ENCODE peak calls at places on chromosome 10, in five cellular contexts. One of them, this sample, is unnamed.

GRCh38 chr10:7986851-7987250 is 67.6 kb upstream of the GATA3 start:
- DNase-seq in cardiac fibroblast: peak; percentile 42
- DNase-seq in CD4-positive, alpha-beta T cell: no peak
- DNase-seq in RWPE1: no peak
- DNase-seq in astrocyte of the spinal cord: peak; percentile 13
- DNase-seq in this sample: no peak

GRCh38 chr10:119652361-119652760 is 1.2 kb downstream of the BAG3 start:
- DNase-seq in astrocyte of the spinal cord: peak; percentile 74
- DNase-seq in RWPE1: peak; percentile 65
- DNase-seq in CD4-positive, alpha-beta T cell: no peak
- DNase-seq in cardiac fibroblast: peak; percentile 79
- DNase-seq in this sample: peak; percentile 35

GRCh38 chr10:120460776-120461175 is 3.7 kb downstream of the PLPP4 start:
- DNase-seq in cardiac fibroblast: peak; percentile 77
- DNase-seq in RWPE1: peak; percentile 23
- DNase-seq in astrocyte of the spinal cord: peak; percentile 98
- DNase-seq in CD4-positive, alpha-beta T cell: no peak
- DNase-seq in this sample: peak; percentile 96

GRCh38 chr10:30510184-30510931 is 76.4 kb downstream of the MAP3K8 start:
- DNase-seq in cardiac fibroblast: peak; percentile 77
- DNase-seq in RWPE1: peak; percentile 62
- DNase-seq in CD4-positive, alpha-beta T cell: no peak
- DNase-seq in astrocyte of the spinal cord: peak; percentile 67
- DNase-seq in this sample: no peak

GRCh38 chr10:28263136-28263857 is 39.6 kb downstream of the MPP7 start:
- DNase-seq in CD4-positive, alpha-beta T cell: no peak
- DNase-seq in astrocyte of the spinal cord: no peak
- DNase-seq in RWPE1: no peak
- DNase-seq in cardiac fibroblast: no peak
- DNase-seq in this sample: no peak

GRCh38 chr10:122115874-122116273 is 126.9 kb downstream of the TACC2 start:
- DNase-seq in CD4-positive, alpha-beta T cell: no peak
- DNase-seq in astrocyte of the spinal cord: no peak
- DNase-seq in cardiac fibroblast: no peak
- DNase-seq in RWPE1: no peak
- DNase-seq in this sample: no peak

GRCh38 chr10:124268976-124269375 is 149.7 kb downstream of the OAT start:
- DNase-seq in cardiac fibroblast: no peak
- DNase-seq in RWPE1: no peak
- DNase-seq in CD4-positive, alpha-beta T cell: no peak
- DNase-seq in astrocyte of the spinal cord: no peak
- DNase-seq in this sample: no peak

GRCh38 chr10:22252286-22252800 is 34.5 kb upstream of the EBLN1 start:
- DNase-seq in astrocyte of the spinal cord: peak; percentile 64
- DNase-seq in cardiac fibroblast: peak; percentile 52
- DNase-seq in RWPE1: no peak
- DNase-seq in CD4-positive, alpha-beta T cell: peak; percentile 41
- DNase-seq in this sample: no peak

GRCh38 chr10:31419394-31420063 is 100.5 kb downstream of the ZEB1 start:
- DNase-seq in astrocyte of the spinal cord: peak; percentile 75
- DNase-seq in CD4-positive, alpha-beta T cell: no peak
- DNase-seq in cardiac fibroblast: peak; percentile 64
- DNase-seq in RWPE1: no peak
- DNase-seq in this sample: no peak

GRCh38 chr10:125061557-125062243 is 98.7 kb downstream of the CTBP2 start:
- DNase-seq in cardiac fibroblast: peak; percentile 31
- DNase-seq in astrocyte of the spinal cord: no peak
- DNase-seq in CD4-positive, alpha-beta T cell: no peak
- DNase-seq in RWPE1: no peak
- DNase-seq in this sample: no peak

GRCh38 chr10:33270971-33271370 is 63.5 kb downstream of the NRP1 start:
- DNase-seq in astrocyte of the spinal cord: no peak
- DNase-seq in cardiac fibroblast: no peak
- DNase-seq in CD4-positive, alpha-beta T cell: no peak
- DNase-seq in RWPE1: no peak
- DNase-seq in this sample: no peak

GRCh38 chr10:70331160-70331485 is 47.3 kb upstream of the NPFFR1 start:
- DNase-seq in CD4-positive, alpha-beta T cell: no peak
- DNase-seq in cardiac fibroblast: no peak
- DNase-seq in RWPE1: no peak
- DNase-seq in astrocyte of the spinal cord: no peak
- DNase-seq in this sample: no peak

GRCh38 chr10:70333268-70333667 is 49.2 kb downstream of the LRRC20 start:
- DNase-seq in cardiac fibroblast: no peak
- DNase-seq in CD4-positive, alpha-beta T cell: no peak
- DNase-seq in astrocyte of the spinal cord: no peak
- DNase-seq in RWPE1: no peak
- DNase-seq in this sample: no peak

GRCh38 chr10:70328987-70329386 is 45.2 kb upstream of the NPFFR1 start:
- DNase-seq in cardiac fibroblast: peak; percentile 36
- DNase-seq in astrocyte of the spinal cord: peak; percentile 30
- DNase-seq in CD4-positive, alpha-beta T cell: no peak
- DNase-seq in RWPE1: no peak
- DNase-seq in this sample: no peak

GRCh38 chr10:70330671-70331070 is 46.9 kb upstream of the NPFFR1 start:
- DNase-seq in astrocyte of the spinal cord: no peak
- DNase-seq in cardiac fibroblast: no peak
- DNase-seq in CD4-positive, alpha-beta T cell: no peak
- DNase-seq in RWPE1: no peak
- DNase-seq in this sample: no peak

DNA sequence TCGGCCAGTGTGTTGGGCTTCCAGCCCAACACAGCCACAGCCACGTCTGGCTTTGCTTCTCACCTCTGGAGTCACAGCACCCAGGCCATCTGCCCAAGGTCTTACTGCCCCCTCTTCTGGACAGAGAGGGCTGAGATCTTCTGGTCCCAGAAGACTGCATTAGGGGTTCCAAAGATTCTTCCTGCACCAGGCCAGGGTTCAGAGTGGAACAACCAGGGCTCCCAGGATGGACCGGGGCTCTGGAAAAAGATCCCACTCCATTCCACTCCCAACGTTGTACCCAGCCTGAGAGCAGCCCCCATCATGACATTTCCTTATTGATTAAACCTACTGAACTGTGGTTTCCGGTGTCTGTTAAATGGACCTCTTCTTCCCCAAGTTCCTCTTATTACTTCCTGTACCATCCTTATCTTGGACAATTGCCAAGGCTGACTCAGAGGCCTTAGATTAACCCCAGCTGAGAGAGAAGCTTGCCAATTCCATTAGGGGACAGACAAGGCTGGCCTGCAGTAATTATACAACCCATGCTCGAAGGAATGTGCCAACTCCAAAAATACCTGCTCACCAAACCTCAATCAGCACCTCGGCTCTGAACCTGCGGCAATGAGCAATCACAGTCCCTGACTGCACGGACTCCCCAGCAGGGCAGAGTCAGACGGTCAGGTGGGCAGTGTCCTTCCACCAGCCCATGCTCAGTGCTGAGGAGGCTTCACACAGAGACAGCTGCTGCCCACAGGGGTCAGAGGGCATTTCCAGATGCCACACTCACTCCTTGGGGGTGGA is 47.9 kb upstream of the NPFFR1 start:
- DNase-seq in cardiac fibroblast: peak; percentile 95
- DNase-seq in astrocyte of the spinal cord: peak; percentile 92
- DNase-seq in CD4-positive, alpha-beta T cell: peak; percentile 7
- DNase-seq in RWPE1: peak; percentile 99
- DNase-seq in this sample: peak; percentile 73
- TF ChIP-seq CTCF in cardiac fibroblast: peak; percentile 45
- TF ChIP-seq CTCF in astrocyte of the spinal cord: peak; percentile 40
- TF ChIP-seq CTCF in CD4-positive, alpha-beta T cell: no peak
- TF ChIP-seq CTCF in RWPE1: no peak
- TF ChIP-seq CTCF in this sample: peak; percentile 47

DNA sequence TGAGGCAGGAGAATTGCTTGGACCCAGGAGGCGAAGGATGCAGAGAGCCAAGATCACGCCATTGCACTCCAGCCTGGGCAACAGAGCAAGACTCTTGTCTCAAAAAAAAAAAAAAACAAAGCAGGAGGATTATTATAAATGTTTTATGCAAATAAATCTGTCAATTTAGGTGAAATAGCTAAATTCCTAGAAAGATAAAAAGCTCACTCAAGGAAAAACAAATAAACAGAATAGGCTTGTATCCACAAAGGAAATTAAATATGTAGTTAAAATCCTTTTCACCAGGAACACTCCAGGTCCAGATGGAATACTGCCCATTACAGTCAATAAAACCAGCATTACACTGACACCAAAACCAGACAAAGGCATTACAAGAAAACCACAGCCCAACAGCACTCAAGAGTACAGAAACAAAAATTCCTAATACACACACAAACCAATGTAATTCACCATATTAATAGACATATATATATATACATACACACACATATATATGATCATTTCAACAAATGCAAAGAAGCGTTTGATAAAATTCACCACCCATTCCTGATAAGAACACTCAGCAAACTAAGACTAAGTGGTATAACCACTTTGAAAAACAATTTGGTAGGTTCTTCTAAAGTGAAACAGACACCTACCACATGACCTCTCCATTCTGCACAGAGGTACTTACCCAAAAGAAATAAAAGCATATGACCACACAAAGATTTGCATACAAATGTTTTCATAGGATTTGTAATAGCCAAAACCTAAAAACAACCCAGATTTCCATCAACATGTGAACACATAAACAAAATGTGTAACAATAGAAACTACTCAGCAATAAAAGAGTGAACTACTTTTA is 38.8 kb downstream of the ABI1 start:
- DNase-seq in cardiac fibroblast: no peak
- DNase-seq in CD4-positive, alpha-beta T cell: no peak
- DNase-seq in astrocyte of the spinal cord: peak; percentile 56
- DNase-seq in RWPE1: no peak
- DNase-seq in this sample: no peak
- TF ChIP-seq CTCF in cardiac fibroblast: no peak
- TF ChIP-seq CTCF in CD4-positive, alpha-beta T cell: no peak
- TF ChIP-seq CTCF in astrocyte of the spinal cord: no peak
- TF ChIP-seq CTCF in RWPE1: no peak
- TF ChIP-seq CTCF in this sample: no peak

GRCh38 chr10:59234194-59234593 is 57.8 kb downstream of the PHYHIPL start:
- DNase-seq in RWPE1: no peak
- DNase-seq in cardiac fibroblast: peak; percentile 40
- DNase-seq in astrocyte of the spinal cord: peak; percentile 43
- DNase-seq in CD4-positive, alpha-beta T cell: no peak
- DNase-seq in this sample: no peak

GRCh38 chr10:59236064-59236697 is 59.7 kb downstream of the PHYHIPL start:
- DNase-seq in RWPE1: no peak
- DNase-seq in cardiac fibroblast: no peak
- DNase-seq in astrocyte of the spinal cord: no peak
- DNase-seq in CD4-positive, alpha-beta T cell: no peak
- DNase-seq in this sample: no peak

GRCh38 chr10:59229451-59229850 is 53.0 kb downstream of the PHYHIPL start:
- DNase-seq in RWPE1: no peak
- DNase-seq in astrocyte of the spinal cord: no peak
- DNase-seq in CD4-positive, alpha-beta T cell: no peak
- DNase-seq in cardiac fibroblast: peak; percentile 13
- DNase-seq in this sample: no peak

GRCh38 chr10:59237775-59238174 is 61.3 kb downstream of the PHYHIPL start:
- DNase-seq in CD4-positive, alpha-beta T cell: no peak
- DNase-seq in cardiac fibroblast: no peak
- DNase-seq in RWPE1: no peak
- DNase-seq in astrocyte of the spinal cord: no peak
- DNase-seq in this sample: no peak

GRCh38 chr10:59234814-59235429 is 58.5 kb downstream of the PHYHIPL start:
- DNase-seq in cardiac fibroblast: peak; percentile 68
- DNase-seq in RWPE1: no peak
- DNase-seq in CD4-positive, alpha-beta T cell: no peak
- DNase-seq in astrocyte of the spinal cord: peak; percentile 51
- DNase-seq in this sample: peak; percentile 4
- TF ChIP-seq CTCF in cardiac fibroblast: peak; percentile 58
- TF ChIP-seq CTCF in RWPE1: peak; percentile 44
- TF ChIP-seq CTCF in CD4-positive, alpha-beta T cell: no peak
- TF ChIP-seq CTCF in astrocyte of the spinal cord: peak; percentile 70
- TF ChIP-seq CTCF in this sample: peak; percentile 64

DNA sequence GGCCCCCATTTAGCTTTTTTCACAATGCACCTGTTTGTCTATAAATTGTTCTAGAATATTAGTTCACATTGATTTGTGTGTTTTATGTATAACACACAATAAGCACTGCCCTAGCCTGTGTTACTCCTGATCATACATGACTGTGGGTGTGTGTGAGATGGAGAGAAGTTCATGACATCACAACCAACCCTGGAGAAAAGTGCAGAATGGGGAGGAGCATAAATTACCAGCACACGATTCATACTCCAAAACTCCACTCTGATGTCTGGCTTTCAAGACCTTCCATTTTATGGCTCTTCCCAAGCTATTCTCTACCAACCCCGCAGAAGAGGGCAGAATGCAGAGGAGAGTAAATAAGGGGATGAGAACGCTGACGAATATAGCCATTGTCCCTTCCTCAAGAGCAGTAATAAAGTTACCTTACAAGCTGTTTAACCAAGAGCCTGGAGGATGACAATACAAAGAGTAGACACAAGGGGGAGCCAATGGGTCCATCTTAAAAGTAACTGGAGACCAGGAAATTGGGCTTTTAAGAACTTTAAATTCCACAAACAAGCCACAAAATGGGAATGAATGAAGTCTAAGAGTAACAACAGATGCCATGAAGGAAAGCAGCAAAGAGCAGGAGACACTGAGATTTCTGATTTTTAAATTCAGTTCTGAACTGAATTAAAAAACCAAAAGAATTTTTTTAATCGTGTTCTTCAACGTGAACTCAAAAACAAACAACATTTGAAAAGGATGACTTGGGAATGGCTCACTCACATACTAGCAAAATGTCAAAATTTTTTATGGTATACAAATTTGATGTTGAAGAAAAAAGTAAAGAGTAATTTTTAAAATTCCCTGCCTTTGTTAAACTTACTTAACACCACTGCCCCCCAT is 159.6 kb downstream of the PARD3 start:
- DNase-seq in astrocyte of the spinal cord: peak; percentile 85
- DNase-seq in CD4-positive, alpha-beta T cell: no peak
- DNase-seq in RWPE1: peak; percentile 40
- DNase-seq in cardiac fibroblast: peak; percentile 88
- DNase-seq in this sample: peak; percentile 41
- TF ChIP-seq CTCF in astrocyte of the spinal cord: peak; percentile 76
- TF ChIP-seq CTCF in CD4-positive, alpha-beta T cell: peak; percentile 36
- TF ChIP-seq CTCF in RWPE1: peak; percentile 81
- TF ChIP-seq CTCF in cardiac fibroblast: peak; percentile 72
- TF ChIP-seq CTCF in this sample: peak; percentile 76

GRCh38 chr10:6207658-6208057 is 4.9 kb downstream of the PFKFB3 start:
- DNase-seq in RWPE1: no peak
- DNase-seq in CD4-positive, alpha-beta T cell: no peak
- DNase-seq in astrocyte of the spinal cord: no peak
- DNase-seq in cardiac fibroblast: no peak
- DNase-seq in this sample: no peak
- TF ChIP-seq CTCF in RWPE1: no peak
- TF ChIP-seq CTCF in CD4-positive, alpha-beta T cell: no peak
- TF ChIP-seq CTCF in astrocyte of the spinal cord: no peak
- TF ChIP-seq CTCF in cardiac fibroblast: no peak
- TF ChIP-seq CTCF in this sample: no peak

GRCh38 chr10:78260141-78260540 is 226.5 kb downstream of the RPS24 start:
- DNase-seq in astrocyte of the spinal cord: no peak
- DNase-seq in cardiac fibroblast: no peak
- DNase-seq in RWPE1: no peak
- DNase-seq in CD4-positive, alpha-beta T cell: no peak
- DNase-seq in this sample: no peak
- TF ChIP-seq CTCF in astrocyte of the spinal cord: no peak
- TF ChIP-seq CTCF in cardiac fibroblast: no peak
- TF ChIP-seq CTCF in RWPE1: no peak
- TF ChIP-seq CTCF in CD4-positive, alpha-beta T cell: no peak
- TF ChIP-seq CTCF in this sample: no peak